ENCODE peak calls at places on chromosomes 7 and 10, in eight cellular contexts. One of them, this sample, is unnamed.
A peak's percentile ranks its signal among the peaks of the same experiment; 100 is the strongest.

GRCh38 chr10:43824934-43825333 is 176.3 kb upstream of the ZNF32 start:
- DNase-seq in stomach: no peak
- DNase-seq in GM23338: no peak
- DNase-seq in Panc1: no peak
- DNase-seq in esophagus muscularis mucosa: peak; percentile 89
- DNase-seq in HCT116: no peak
- DNase-seq in endothelial cell of umbilical vein: no peak
- DNase-seq in suprapubic skin: no peak
- DNase-seq in this sample: no peak

GRCh38 chr7:40873248-40873647 is 738.4 kb downstream of the SUGCT start:
- DNase-seq in HCT116: no peak
- DNase-seq in esophagus muscularis mucosa: no peak
- DNase-seq in stomach: peak; percentile 31
- DNase-seq in suprapubic skin: no peak
- DNase-seq in endothelial cell of umbilical vein: no peak
- DNase-seq in Panc1: no peak
- DNase-seq in GM23338: no peak
- DNase-seq in this sample: no peak

GRCh38 chr10:27344568-27345454 is 104.2 kb upstream of the ACBD5 start:
- DNase-seq in suprapubic skin: no peak
- DNase-seq in GM23338: peak; percentile 54
- DNase-seq in endothelial cell of umbilical vein: no peak
- DNase-seq in stomach: no peak
- DNase-seq in Panc1: no peak
- DNase-seq in HCT116: no peak
- DNase-seq in esophagus muscularis mucosa: no peak
- DNase-seq in this sample: no peak

GRCh38 chr7:157750291-157750690 is 413.5 kb downstream of the DNAJB6 start:
- DNase-seq in endothelial cell of umbilical vein: no peak
- DNase-seq in stomach: no peak
- DNase-seq in Panc1: no peak
- DNase-seq in HCT116: no peak
- DNase-seq in suprapubic skin: no peak
- DNase-seq in GM23338: no peak
- DNase-seq in esophagus muscularis mucosa: no peak
- DNase-seq in this sample: no peak

GRCh38 chr10:123474700-123475099 is 191.5 kb upstream of the GPR26 start:
- DNase-seq in Panc1: no peak
- DNase-seq in stomach: no peak
- DNase-seq in HCT116: no peak
- DNase-seq in endothelial cell of umbilical vein: no peak
- DNase-seq in GM23338: no peak
- DNase-seq in suprapubic skin: no peak
- DNase-seq in esophagus muscularis mucosa: no peak
- DNase-seq in this sample: no peak

GRCh38 chr10:60444494-60445064 is 54.9 kb upstream of the ANK3 start:
- DNase-seq in GM23338: peak; percentile 53
- DNase-seq in suprapubic skin: no peak
- DNase-seq in esophagus muscularis mucosa: no peak
- DNase-seq in Panc1: no peak
- DNase-seq in HCT116: peak; percentile 18
- DNase-seq in stomach: no peak
- DNase-seq in endothelial cell of umbilical vein: peak; percentile 45
- DNase-seq in this sample: no peak

GRCh38 chr10:102782698-102783540 is 39.2 kb downstream of the WBP1L start:
- DNase-seq in suprapubic skin: peak; percentile 87
- DNase-seq in endothelial cell of umbilical vein: peak; percentile 97
- DNase-seq in esophagus muscularis mucosa: peak; percentile 95
- DNase-seq in Panc1: no peak
- DNase-seq in GM23338: no peak
- DNase-seq in HCT116: no peak
- DNase-seq in stomach: peak; percentile 73
- DNase-seq in this sample: no peak

GRCh38 chr10:112585052-112585451 is 138.0 kb downstream of the VTI1A start:
- DNase-seq in HCT116: peak; percentile 36
- DNase-seq in esophagus muscularis mucosa: no peak
- DNase-seq in endothelial cell of umbilical vein: no peak
- DNase-seq in GM23338: no peak
- DNase-seq in Panc1: peak; percentile 38
- DNase-seq in stomach: peak; percentile 29
- DNase-seq in suprapubic skin: no peak
- DNase-seq in this sample: no peak

GRCh38 chr7:83502636-83503035 is 146.3 kb downstream of the SEMA3E start:
- DNase-seq in endothelial cell of umbilical vein: no peak
- DNase-seq in HCT116: no peak
- DNase-seq in GM23338: no peak
- DNase-seq in suprapubic skin: no peak
- DNase-seq in stomach: no peak
- DNase-seq in esophagus muscularis mucosa: no peak
- DNase-seq in Panc1: no peak
- DNase-seq in this sample: no peak

GRCh38 chr10:112713411-112713810 is 236.6 kb upstream of the TCF7L2 start:
- DNase-seq in GM23338: no peak
- DNase-seq in esophagus muscularis mucosa: peak; percentile 7
- DNase-seq in stomach: no peak
- DNase-seq in Panc1: no peak
- DNase-seq in HCT116: no peak
- DNase-seq in endothelial cell of umbilical vein: no peak
- DNase-seq in suprapubic skin: no peak
- DNase-seq in this sample: no peak

DNA sequence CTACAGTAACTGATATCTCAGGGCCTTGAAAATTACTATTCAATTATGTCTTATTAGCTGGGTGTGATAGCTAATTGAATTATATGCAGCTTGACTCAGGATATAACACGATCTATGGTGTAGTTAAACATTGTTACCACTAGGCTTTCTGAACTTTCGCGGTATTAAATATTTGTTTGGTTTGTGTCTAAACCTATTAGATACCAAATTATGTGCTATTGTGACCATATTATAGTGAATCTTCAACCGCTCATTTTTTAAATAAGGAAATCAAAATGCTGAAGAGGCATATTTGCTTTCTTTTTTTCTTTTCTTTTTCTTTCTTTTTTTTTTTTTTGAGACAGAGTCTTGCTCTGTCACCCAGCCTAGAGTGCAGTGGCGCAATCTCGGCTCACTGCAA is 99.3 kb upstream of the RSU1 start:
- DNase-seq in Panc1: no peak
- DNase-seq in endothelial cell of umbilical vein: no peak
- DNase-seq in suprapubic skin: no peak
- DNase-seq in GM23338: peak; percentile 18
- DNase-seq in esophagus muscularis mucosa: no peak
- DNase-seq in HCT116: no peak
- DNase-seq in stomach: no peak
- DNase-seq in this sample: no peak
- TF ChIP-seq POLR2AphosphoS5 in Panc1: no peak
- TF ChIP-seq POLR2AphosphoS5 in endothelial cell of umbilical vein: no peak
- TF ChIP-seq POLR2AphosphoS5 in suprapubic skin: no peak
- TF ChIP-seq POLR2AphosphoS5 in GM23338: no peak
- TF ChIP-seq POLR2AphosphoS5 in esophagus muscularis mucosa: no peak
- TF ChIP-seq POLR2AphosphoS5 in HCT116: no peak
- TF ChIP-seq POLR2AphosphoS5 in stomach: no peak
- TF ChIP-seq POLR2AphosphoS5 in this sample: no peak

DNA sequence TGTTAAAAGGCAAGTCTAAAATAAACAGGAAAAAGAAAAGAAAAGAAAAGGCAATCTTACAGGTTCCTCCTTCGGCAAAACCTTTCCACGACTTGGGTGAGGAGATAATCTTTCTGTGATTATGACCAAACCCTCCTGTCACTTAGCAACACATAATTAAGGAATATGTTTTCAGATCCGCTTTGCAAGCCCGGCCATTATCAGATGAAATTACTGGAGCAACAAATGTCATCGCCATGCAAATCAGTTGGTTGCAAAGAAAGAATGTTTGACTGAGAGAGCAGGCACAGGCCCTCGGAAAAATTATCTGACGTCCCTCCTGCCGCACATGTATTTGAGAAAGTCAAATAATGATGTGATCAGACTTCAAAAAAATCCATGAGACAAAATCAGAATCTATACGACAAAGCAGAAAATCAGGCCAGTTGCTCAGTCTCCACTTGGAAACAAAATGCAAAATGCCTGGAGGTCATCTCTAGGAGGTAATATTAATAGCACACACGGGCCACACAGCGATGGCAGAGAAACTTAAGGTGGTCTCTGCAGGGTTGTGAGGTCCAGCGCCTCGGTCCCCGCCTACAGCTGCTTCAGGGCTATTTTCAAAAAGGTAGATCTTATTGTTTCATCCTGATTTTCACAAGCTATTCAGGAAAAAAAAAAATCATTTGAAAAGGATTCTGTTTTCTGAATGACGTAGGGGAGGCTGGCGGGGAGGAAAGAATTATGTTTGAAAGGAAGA is 82.7 kb downstream of the ZRANB1 start:
- DNase-seq in stomach: no peak
- DNase-seq in GM23338: no peak
- DNase-seq in endothelial cell of umbilical vein: peak; percentile 58
- DNase-seq in HCT116: no peak
- DNase-seq in Panc1: no peak
- DNase-seq in suprapubic skin: no peak
- DNase-seq in esophagus muscularis mucosa: no peak
- DNase-seq in this sample: no peak
- H3K4me1 ChIP-seq in stomach: peaks cover 57% of the 10 kb centered on the region
- H3K4me1 ChIP-seq in GM23338: peaks cover 32% of the 10 kb centered on the region
- H3K4me1 ChIP-seq in endothelial cell of umbilical vein: peaks cover 9% of the 10 kb centered on the region
- H3K4me1 ChIP-seq in HCT116: no peaks in the 10 kb centered on the region
- H3K4me1 ChIP-seq in Panc1: no peaks in the 10 kb centered on the region
- H3K4me1 ChIP-seq in suprapubic skin: peaks cover 27% of the 10 kb centered on the region
- H3K4me1 ChIP-seq in esophagus muscularis mucosa: peaks cover 49% of the 10 kb centered on the region
- H3K4me1 ChIP-seq in this sample: peaks cover 44% of the 10 kb centered on the region

GRCh38 chr7:23469961-23470250 is 385 bp downstream of the IGF2BP3 start:
- DNase-seq in Panc1: no peak
- DNase-seq in stomach: no peak
- DNase-seq in esophagus muscularis mucosa: no peak
- DNase-seq in endothelial cell of umbilical vein: no peak
- DNase-seq in HCT116: no peak
- DNase-seq in GM23338: no peak
- DNase-seq in suprapubic skin: no peak
- DNase-seq in this sample: peak; percentile 67

GRCh38 chr7:23469150-23469960 is 936 bp downstream of the IGF2BP3 start:
- DNase-seq in suprapubic skin: no peak
- DNase-seq in endothelial cell of umbilical vein: peak; percentile 49
- DNase-seq in stomach: no peak
- DNase-seq in Panc1: no peak
- DNase-seq in HCT116: no peak
- DNase-seq in esophagus muscularis mucosa: peak; percentile 60
- DNase-seq in GM23338: no peak
- DNase-seq in this sample: peak; percentile 88

GRCh38 chr7:23467281-23467680 is 3.0 kb downstream of the IGF2BP3 start:
- DNase-seq in suprapubic skin: no peak
- DNase-seq in GM23338: peak; percentile 50
- DNase-seq in HCT116: no peak
- DNase-seq in esophagus muscularis mucosa: no peak
- DNase-seq in endothelial cell of umbilical vein: no peak
- DNase-seq in stomach: no peak
- DNase-seq in Panc1: no peak
- DNase-seq in this sample: no peak

GRCh38 chr7:23468721-23469149 is 1.6 kb downstream of the IGF2BP3 start:
- DNase-seq in endothelial cell of umbilical vein: peak; percentile 34
- DNase-seq in Panc1: no peak
- DNase-seq in esophagus muscularis mucosa: no peak
- DNase-seq in suprapubic skin: no peak
- DNase-seq in stomach: no peak
- DNase-seq in GM23338: peak; percentile 31
- DNase-seq in HCT116: no peak
- DNase-seq in this sample: peak; percentile 96

GRCh38 chr7:23467731-23468720 is 2.3 kb downstream of the IGF2BP3 start:
- DNase-seq in HCT116: no peak
- DNase-seq in esophagus muscularis mucosa: no peak
- DNase-seq in stomach: no peak
- DNase-seq in endothelial cell of umbilical vein: peak; percentile 59
- DNase-seq in Panc1: no peak
- DNase-seq in suprapubic skin: no peak
- DNase-seq in GM23338: peak; percentile 81
- DNase-seq in this sample: peak; percentile 43
- H3K4me3 ChIP-seq in HCT116: peak overlapping the region; percentile 77
- H3K4me3 ChIP-seq in esophagus muscularis mucosa: peak overlapping the region; percentile 46
- H3K4me3 ChIP-seq in stomach: peak overlapping the region; percentile 53
- H3K4me3 ChIP-seq in endothelial cell of umbilical vein: peak overlapping the region; percentile 85
- H3K4me3 ChIP-seq in Panc1: peak overlapping the region; percentile 98
- H3K4me3 ChIP-seq in suprapubic skin: peak overlapping the region; percentile 50
- H3K4me3 ChIP-seq in GM23338: peak overlapping the region; percentile 64
- H3K4me3 ChIP-seq in this sample: peak overlapping the region; percentile 54

GRCh38 chr10:32141018-32141807 is 85.0 kb upstream of the KIF5B start:
- DNase-seq in endothelial cell of umbilical vein: peak; percentile 91
- DNase-seq in stomach: peak; percentile 33
- DNase-seq in Panc1: no peak
- DNase-seq in esophagus muscularis mucosa: no peak
- DNase-seq in GM23338: no peak
- DNase-seq in suprapubic skin: no peak
- DNase-seq in HCT116: no peak
- DNase-seq in this sample: no peak

GRCh38 chr10:32140403-32140802 is 84.2 kb upstream of the KIF5B start:
- DNase-seq in suprapubic skin: no peak
- DNase-seq in GM23338: peak; percentile 17
- DNase-seq in HCT116: no peak
- DNase-seq in Panc1: no peak
- DNase-seq in endothelial cell of umbilical vein: no peak
- DNase-seq in stomach: no peak
- DNase-seq in esophagus muscularis mucosa: no peak
- DNase-seq in this sample: no peak

GRCh38 chr10:32143302-32143847 is 87.2 kb upstream of the KIF5B start:
- DNase-seq in HCT116: no peak
- DNase-seq in suprapubic skin: no peak
- DNase-seq in GM23338: no peak
- DNase-seq in stomach: no peak
- DNase-seq in Panc1: no peak
- DNase-seq in endothelial cell of umbilical vein: no peak
- DNase-seq in esophagus muscularis mucosa: no peak
- DNase-seq in this sample: no peak

GRCh38 chr10:32142646-32143045 is 86.4 kb upstream of the KIF5B start:
- DNase-seq in suprapubic skin: no peak
- DNase-seq in GM23338: no peak
- DNase-seq in esophagus muscularis mucosa: no peak
- DNase-seq in endothelial cell of umbilical vein: no peak
- DNase-seq in Panc1: no peak
- DNase-seq in HCT116: no peak
- DNase-seq in stomach: no peak
- DNase-seq in this sample: no peak

DNA sequence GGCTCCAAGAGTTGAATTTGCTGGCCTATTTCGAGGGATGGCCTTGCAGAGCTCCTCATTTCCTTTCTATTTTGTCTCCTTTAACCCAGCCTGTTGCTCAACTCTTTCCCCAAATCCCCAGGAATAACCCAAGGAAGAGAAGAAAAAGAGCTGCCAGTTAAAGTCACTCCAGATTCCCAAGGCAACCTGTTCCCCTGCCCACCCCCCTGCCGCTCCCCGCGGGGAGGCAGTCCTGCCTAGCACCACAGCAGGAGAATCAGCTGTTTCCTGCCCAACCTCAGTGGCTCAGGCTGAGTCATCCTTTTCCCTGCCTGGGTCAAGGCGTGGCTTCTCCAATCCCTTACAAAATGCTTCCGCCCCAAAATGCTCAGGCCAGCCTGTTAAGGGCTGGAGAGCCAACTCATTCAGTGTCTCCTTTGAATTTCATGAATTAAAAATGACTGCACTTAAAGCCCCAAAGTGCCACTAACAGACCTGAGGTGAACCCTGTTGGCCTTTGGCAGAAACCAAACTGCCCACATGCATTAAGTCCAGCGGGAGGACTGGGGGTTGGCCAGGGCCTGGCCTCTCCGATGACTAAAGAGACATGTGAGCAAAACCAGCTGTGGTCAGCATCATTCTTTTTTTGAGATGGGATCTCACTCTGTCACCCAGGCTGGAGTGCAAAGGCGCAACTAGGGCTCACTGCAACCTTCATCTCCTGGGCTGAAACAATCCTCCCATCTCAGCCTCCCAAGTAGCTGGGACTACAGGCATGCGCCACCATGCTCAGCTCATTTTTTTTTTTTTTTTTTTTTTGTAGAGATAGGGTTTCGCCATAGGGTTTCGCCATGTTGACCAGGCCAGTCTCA is 83.2 kb upstream of the KIF5B start:
- DNase-seq in HCT116: peak; percentile 89
- DNase-seq in Panc1: peak; percentile 27
- DNase-seq in esophagus muscularis mucosa: peak; percentile 93
- DNase-seq in GM23338: peak; percentile 88
- DNase-seq in suprapubic skin: peak; percentile 88
- DNase-seq in stomach: peak; percentile 68
- DNase-seq in endothelial cell of umbilical vein: peak; percentile 94
- DNase-seq in this sample: no peak
- TF ChIP-seq POLR2AphosphoS5 in HCT116: peak; percentile 76
- TF ChIP-seq POLR2AphosphoS5 in Panc1: no peak
- TF ChIP-seq POLR2AphosphoS5 in esophagus muscularis mucosa: peak; percentile 86
- TF ChIP-seq POLR2AphosphoS5 in GM23338: no peak
- TF ChIP-seq POLR2AphosphoS5 in suprapubic skin: peak; percentile 76
- TF ChIP-seq POLR2AphosphoS5 in stomach: peak; percentile 84
- TF ChIP-seq POLR2AphosphoS5 in endothelial cell of umbilical vein: peak; percentile 72
- TF ChIP-seq POLR2AphosphoS5 in this sample: peak; percentile 82

This sample was measured in vagina.